ENCODE peak calls at places on chromosomes 1 and 21, in six cellular contexts. G is GM13977, S is Calu3, D is mammary epithelial cell, J is sigmoid colon, M is cardiac muscle cell. X is an unnamed sample.

GRCh38 chr1:56160916-56161315 is 418.4 kb downstream of the PLPP3 start:
- DNase-seq in G (no peak), S (no peak), D (no peak), J (no peak), M (no peak), X (no peak)

GRCh38 chr1:232211149-232211548 is 418.8 kb downstream of the SIPA1L2 start:
- DNase-seq in G (no peak), S (peak; percentile 3), D (no peak), J (no peak), M (no peak), X (no peak)

GRCh38 chr1:10796029-10796944 is at the start of gene CASZ1:
- DNase-seq in G (peak; percentile 49), S (peak; percentile 85), D (peak; percentile 92), J (peak; percentile 90), M (peak; percentile 92), X (no peak)

GRCh38 chr21:27586986-27587385 is 620.1 kb upstream of the ADAMTS5 start:
- DNase-seq in G (no peak), S (no peak), D (no peak), J (no peak), M (no peak), X (no peak)

GRCh38 chr1:47508900-47509488 is 71.2 kb downstream of the FOXD2 start:
- DNase-seq in G (no peak), S (no peak), D (no peak), J (no peak), M (no peak), X (no peak)

GRCh38 chr1:162213281-162213909 is 143.9 kb downstream of the NOS1AP start:
- DNase-seq in G (no peak), S (peak; percentile 76), D (peak; percentile 84), J (peak; percentile 92), M (peak; percentile 88), X (no peak)

GRCh38 chr1:206506803-206507394 is 432 bp upstream of the RASSF5 start:
- DNase-seq in G (peak; percentile 59), S (peak; percentile 29), D (no peak), J (no peak), M (peak; percentile 13), X (peak; percentile 56)

GRCh38 chr21:43921979-43922945 is 57.2 kb downstream of the AGPAT3 start:
- DNase-seq in G (peak; percentile 74), S (no peak), D (no peak), J (no peak), M (peak; percentile 78), X (peak; percentile 76)

GRCh38 chr1:153791856-153792253 is 16.6 kb downstream of the SLC27A3 start:
- DNase-seq in G (no peak), S (peak; percentile 36), D (peak; percentile 81), J (peak; percentile 68), M (peak; percentile 41), X (no peak)

GRCh38 chr1:16178596-16179497 is 23.0 kb upstream of the EPHA2 start:
- DNase-seq in G (no peak), S (peak; percentile 52), D (no peak), J (no peak), M (no peak), X (no peak)

GRCh38 chr21:35046223-35046690 is 2.8 kb downstream of the RUNX1 start:
- DNase-seq in G (no peak), S (no peak), D (no peak), J (no peak), M (no peak), X (no peak)

GRCh38 chr1:16905112-16905855 is 9.5 kb downstream of the RNU1-2 start:
- DNase-seq in G (peak; percentile 76), S (no peak), D (peak; percentile 99), J (peak; percentile 71), M (peak; percentile 95), X (peak; percentile 90)

GRCh38 chr1:27968692-27969091 is 8.9 kb downstream of the XKR8 start:
- DNase-seq in G (no peak), S (peak; percentile 19), D (peak; percentile 90), J (no peak), M (peak; percentile 72), X (no peak)

GRCh38 chr1:76040327-76040868 is 34.1 kb upstream of the ST6GALNAC3 start:
- DNase-seq in G (no peak), S (no peak), D (no peak), J (no peak), M (no peak), X (no peak)

GRCh38 chr1:15214507-15214906 is 32.5 kb upstream of the FHAD1 start:
- DNase-seq in G (no peak), S (no peak), D (no peak), J (peak; percentile 93), M (peak; percentile 85), X (no peak)

GRCh38 chr1:7104053-7104738 is 318.9 kb downstream of the CAMTA1 start:
- DNase-seq in G (no peak), S (no peak), D (no peak), J (no peak), M (no peak), X (no peak)

GRCh38 chr1:46194641-46195179 is 3.5 kb downstream of the POMGNT1 start:
- DNase-seq in G (no peak), S (no peak), D (no peak), J (no peak), M (no peak), X (no peak)

GRCh38 chr1:100358210-100358609 is 5.9 kb downstream of the CDC14A start:
- DNase-seq in G (no peak), S (no peak), D (no peak), J (no peak), M (peak; percentile 31), X (no peak)

GRCh38 chr1:205109711-205110110 is 12.1 kb downstream of the RBBP5 start:
- DNase-seq in G (no peak), S (no peak), D (no peak), J (no peak), M (no peak), X (no peak)

GRCh38 chr1:217561446-217561845 is 69.4 kb downstream of the GPATCH2 start:
- DNase-seq in G (no peak), S (no peak), D (no peak), J (no peak), M (peak; percentile 66), X (no peak)

GRCh38 chr1:75567212-75567611 is 43.7 kb downstream of the SLC44A5 start:
- DNase-seq in G (no peak), S (no peak), D (no peak), J (no peak), M (no peak), X (no peak)

GRCh38 chr1:25566730-25567341 is 23.4 kb downstream of the LDLRAP1 start:
- DNase-seq in G (no peak), S (no peak), D (no peak), J (peak; percentile 89), M (peak; percentile 43), X (no peak)

GRCh38 chr1:187999973-188000372 is 1171.2 kb downstream of the PLA2G4A start:
- DNase-seq in G (no peak), S (no peak), D (no peak), J (no peak), M (peak; percentile 25), X (no peak)
- TF ChIP-seq CTCF in G (no peak), S (no peak), D (peak; percentile 43), J (no peak), M (peak; percentile 34), X (peak; percentile 12)

GRCh38 chr1:181184621-181185020 is 96.1 kb downstream of the IER5 start:
- DNase-seq in G (no peak), S (no peak), D (no peak), J (no peak), M (no peak), X (no peak)
- TF ChIP-seq CTCF in G (no peak), S (no peak), D (no peak), J (no peak), M (no peak), X (no peak)

DNA sequence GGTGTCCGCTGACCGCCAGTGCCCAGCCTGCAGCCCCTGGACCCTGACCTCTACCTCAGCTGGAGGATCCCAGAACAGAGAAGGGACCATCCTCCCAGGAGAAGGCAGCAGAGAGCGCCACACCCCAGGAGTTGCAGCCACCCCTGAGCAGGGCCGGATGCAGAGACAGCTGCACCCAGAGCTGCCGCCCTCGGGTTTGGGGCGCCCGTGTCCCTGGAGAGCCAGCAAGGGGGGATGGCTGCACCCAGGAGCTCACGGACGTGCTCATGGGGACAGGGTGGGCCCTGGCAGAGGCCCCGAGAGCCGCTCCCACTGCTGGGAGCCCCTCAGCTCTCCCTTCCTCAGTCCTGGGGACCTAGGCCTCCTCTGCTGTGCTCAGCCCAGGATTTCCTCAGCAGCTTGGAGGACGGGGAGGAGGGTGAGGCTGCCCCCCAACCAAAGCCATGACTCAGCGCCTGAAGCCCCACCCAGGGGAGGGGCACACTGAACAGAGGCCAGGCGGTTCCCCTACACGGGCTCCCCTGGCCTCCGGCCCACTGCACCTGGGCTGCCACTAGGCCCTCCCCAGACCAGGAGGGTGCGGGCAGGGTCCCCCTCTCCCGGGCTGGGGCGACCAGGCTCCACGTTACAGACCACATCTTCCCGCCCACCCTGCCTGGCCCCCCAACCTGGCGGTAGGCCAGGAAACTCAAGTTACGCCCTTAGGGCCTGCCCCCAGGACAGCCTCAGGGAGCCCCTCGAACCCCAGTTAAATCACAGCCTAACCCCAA is 2.2 kb downstream of the ACAP3 start:
- DNase-seq in G (peak; percentile 85), S (peak; percentile 66), D (peak; percentile 73), J (peak; percentile 92), M (peak; percentile 70), X (peak; percentile 84)
- TF ChIP-seq CTCF in G (peak; percentile 21), S (no peak), D (peak; percentile 33), J (no peak), M (peak; percentile 5), X (peak; percentile 31)

GRCh38 chr1:178792394-178792793 is 67.3 kb downstream of the RALGPS2 start:
- DNase-seq in G (no peak), S (no peak), D (no peak), J (no peak), M (no peak), X (no peak)
- TF ChIP-seq CTCF in G (no peak), S (no peak), D (no peak), J (no peak), M (no peak), X (no peak)

DNA sequence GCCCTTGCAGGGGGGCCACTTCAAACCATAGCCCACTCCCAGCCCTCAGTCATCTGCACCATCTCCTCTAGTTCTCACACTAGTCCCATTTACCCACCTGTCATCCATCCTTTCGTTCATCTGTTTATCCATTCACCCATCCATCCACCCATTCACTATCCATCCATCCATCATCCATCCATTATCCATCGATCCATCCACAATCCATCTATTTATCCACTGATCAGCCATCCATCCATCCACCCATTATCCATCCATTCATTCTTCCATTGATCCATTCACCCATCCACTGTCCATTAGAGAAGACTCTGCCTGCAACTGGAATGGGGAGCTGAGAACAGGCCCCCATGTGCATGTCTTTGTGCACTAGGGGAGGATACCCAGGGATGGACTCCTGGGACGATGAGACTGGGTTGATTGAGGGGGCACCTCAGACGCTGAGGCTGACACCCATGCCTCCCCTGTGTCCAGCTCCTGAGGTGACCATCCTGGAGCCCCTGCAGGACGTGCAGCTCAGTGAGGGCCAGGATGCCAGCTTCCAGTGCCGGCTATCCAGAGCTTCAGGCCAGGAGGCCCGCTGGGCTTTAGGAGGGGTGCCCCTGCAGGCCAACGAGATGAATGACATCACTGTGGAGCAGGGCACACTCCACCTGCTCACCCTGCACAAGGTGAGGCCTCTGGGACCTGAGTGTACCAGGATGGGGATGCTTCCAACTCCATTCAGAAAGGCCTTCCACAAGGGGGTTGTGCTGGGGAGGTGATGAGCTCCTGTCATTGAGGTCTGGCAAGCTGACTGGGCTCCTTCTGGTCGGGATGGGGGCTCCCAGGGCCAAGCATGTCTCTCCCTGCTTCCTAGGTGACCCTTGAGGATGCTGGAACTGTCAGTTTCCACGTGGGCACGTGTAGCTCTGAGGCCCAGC is 97.7 kb downstream of the TRIM11 start:
- DNase-seq in G (no peak), S (no peak), D (no peak), J (no peak), M (no peak), X (no peak)
- TF ChIP-seq CTCF in G (no peak), S (peak; percentile 15), D (peak; percentile 4), J (no peak), M (no peak), X (no peak)

X was measured in GM06990.